ENCODE peak calls at places on chromosome 17, in six cellular contexts. X, B, Q, K, M and P are unnamed samples.

GRCh38 chr17:5209396-5209795 is 17.7 kb upstream of the ZNF594 start:
- DNase-seq in X (peak), B (no peak), Q (no peak), K (no peak), M (no peak), P (peak)

GRCh38 chr17:32349503-32349853 is 479 bp upstream of the ZNF207 start:
- DNase-seq in X (no peak), B (peak), Q (no peak), K (no peak), M (no peak), P (no peak)

GRCh38 chr17:17711708-17712141 is 30.5 kb downstream of the RAI1 start:
- DNase-seq in X (peak), B (no peak), Q (no peak), K (no peak), M (no peak), P (no peak)

GRCh38 chr17:80317706-80317980 is 57.0 kb downstream of the RNF213 start:
- DNase-seq in X (no peak), B (no peak), Q (no peak), K (no peak), M (no peak), P (no peak)

GRCh38 chr17:42708588-42708987 is 26.3 kb downstream of the CNTNAP1 start:
- DNase-seq in X (no peak), B (no peak), Q (no peak), K (no peak), M (no peak), P (no peak)

GRCh38 chr17:68324114-68324513 is 32.8 kb downstream of the ARSG start:
- DNase-seq in X (no peak), B (no peak), Q (no peak), K (no peak), M (no peak), P (no peak)

GRCh38 chr17:246226-246625 is 64.8 kb upstream of the DOC2B start:
- DNase-seq in X (no peak), B (no peak), Q (no peak), K (no peak), M (no peak), P (no peak)

GRCh38 chr17:80682372-80682771 is 137.7 kb downstream of the RPTOR start:
- DNase-seq in X (no peak), B (no peak), Q (no peak), K (no peak), M (no peak), P (no peak)

GRCh38 chr17:50349241-50349595 is 3.3 kb downstream of the XYLT2 start:
- DNase-seq in X (no peak), B (no peak), Q (no peak), K (no peak), M (no peak), P (no peak)

GRCh38 chr17:35795007-35795870 is at the start of gene MMP28:
- DNase-seq in X (no peak), B (no peak), Q (no peak), K (no peak), M (peak), P (no peak)

GRCh38 chr17:28397687-28398279 is 8.2 kb downstream of the SLC46A1 start:
- DNase-seq in X (no peak), B (no peak), Q (no peak), K (no peak), M (no peak), P (no peak)

GRCh38 chr17:40317880-40318834 is 9.2 kb downstream of the RARA start:
- DNase-seq in X (peak), B (peak), Q (no peak), K (peak), M (peak), P (peak)

GRCh38 chr17:519450-520212 is 167.0 kb upstream of the RPH3AL start:
- DNase-seq in X (no peak), B (no peak), Q (no peak), K (no peak), M (no peak), P (no peak)

GRCh38 chr17:56908061-56908542 is 5.7 kb downstream of the TRIM25 start:
- DNase-seq in X (no peak), B (no peak), Q (no peak), K (no peak), M (no peak), P (no peak)

GRCh38 chr17:77729587-77729986 is 228.9 kb upstream of the TNRC6C start:
- DNase-seq in X (no peak), B (no peak), Q (no peak), K (no peak), M (no peak), P (no peak)

GRCh38 chr17:47076171-47076570 is 97.1 kb upstream of the RPRML start:
- DNase-seq in X (no peak), B (no peak), Q (no peak), K (no peak), M (no peak), P (no peak)

GRCh38 chr17:67608691-67609090 is 109.0 kb upstream of the NOL11 start:
- DNase-seq in X (peak), B (peak), Q (no peak), K (no peak), M (no peak), P (peak)

GRCh38 chr17:30196504-30196903 is 39.0 kb downstream of the SLC6A4 start:
- DNase-seq in X (no peak), B (no peak), Q (no peak), K (no peak), M (no peak), P (no peak)

GRCh38 chr17:81295678-81296381 is 723 bp upstream of the SLC38A10 start:
- DNase-seq in X (no peak), B (no peak), Q (no peak), K (no peak), M (peak), P (peak)

GRCh38 chr17:81270279-81270678 is 24.8 kb downstream of the SLC38A10 start:
- DNase-seq in X (no peak), B (no peak), Q (no peak), K (no peak), M (no peak), P (no peak)

GRCh38 chr17:48100591-48101011 is 677 bp downstream of the CBX1 start:
- DNase-seq in X (peak), B (peak), Q (no peak), K (peak), M (peak), P (peak)

GRCh38 chr17:72677108-72677507 is 415.4 kb downstream of the SLC39A11 start:
- DNase-seq in X (no peak), B (no peak), Q (no peak), K (no peak), M (no peak), P (no peak)

GRCh38 chr17:68593331-68593710 is 7.8 kb downstream of the FAM20A start:
- DNase-seq in X (no peak), B (no peak), Q (no peak), K (no peak), M (no peak), P (no peak)

GRCh38 chr17:39014044-39014794 is 47.0 kb upstream of the FBXO47 start:
- DNase-seq in X (peak), B (no peak), Q (no peak), K (no peak), M (no peak), P (peak)